ENCODE peak calls at places on chromosomes 12 and 14, in seven cellular contexts. H, G, B, O, C, Z and L are unnamed samples.

GRCh38 chr12:28034271-28034670 is 61.7 kb upstream of the PTHLH start:
- DNase-seq in H (peak; percentile 66), G (no peak), B (no peak), O (no peak), C (no peak), Z (no peak), L (no peak)

GRCh38 chr14:78425782-78426181 is 255.6 kb downstream of the NRXN3 start:
- DNase-seq in H (no peak), G (no peak), B (no peak), O (no peak), C (no peak), Z (no peak), L (no peak)

GRCh38 chr14:25231006-25231405 is 181.1 kb upstream of the STXBP6 start:
- DNase-seq in H (no peak), G (no peak), B (no peak), O (no peak), C (no peak), Z (no peak), L (no peak)

GRCh38 chr12:88723219-88723618 is 142.9 kb upstream of the KITLG start:
- DNase-seq in H (peak; percentile 16), G (no peak), B (peak; percentile 91), O (no peak), C (no peak), Z (no peak), L (no peak)

GRCh38 chr14:72892879-72893635 is 844 bp downstream of the DPF3 start:
- DNase-seq in H (peak; percentile 38), G (peak; percentile 66), B (peak; percentile 67), O (peak; percentile 63), C (no peak), Z (peak; percentile 15), L (peak; percentile 26)

GRCh38 chr14:54348001-54348611 is 48.7 kb upstream of the CDKN3 start:
- DNase-seq in H (peak; percentile 99), G (peak; percentile 88), B (peak; percentile 65), O (peak; percentile 86), C (peak; percentile 44), Z (peak; percentile 36), L (peak; percentile 85)

GRCh38 chr12:100447405-100447804 is 26.3 kb upstream of the NR1H4 start:
- DNase-seq in H (no peak), G (peak; percentile 34), B (no peak), O (peak; percentile 39), C (no peak), Z (no peak), L (no peak)

GRCh38 chr14:89444536-89445125 is 27.6 kb upstream of the FOXN3 start:
- DNase-seq in H (no peak), G (no peak), B (no peak), O (no peak), C (no peak), Z (no peak), L (no peak)

GRCh38 chr12:50231346-50231745 is 52.0 kb downstream of the LIMA1 start:
- DNase-seq in H (no peak), G (no peak), B (no peak), O (no peak), C (no peak), Z (no peak), L (no peak)

GRCh38 chr12:104710940-104711725 is 247.0 kb downstream of the SLC41A2 start:
- DNase-seq in H (peak; percentile 48), G (no peak), B (peak; percentile 95), O (no peak), C (no peak), Z (no peak), L (peak; percentile 58)

GRCh38 chr12:115158816-115159215 is 474.8 kb upstream of the TBX3 start:
- DNase-seq in H (no peak), G (no peak), B (no peak), O (no peak), C (no peak), Z (no peak), L (no peak)

GRCh38 chr12:123956249-123956648 is 16.4 kb downstream of the CCDC92 start:
- DNase-seq in H (no peak), G (no peak), B (no peak), O (no peak), C (no peak), Z (no peak), L (no peak)

GRCh38 chr14:80587096-80587724 is 354.3 kb downstream of the CEP128 start:
- DNase-seq in H (peak; percentile 66), G (peak; percentile 56), B (peak; percentile 69), O (peak; percentile 32), C (peak; percentile 21), Z (no peak), L (peak; percentile 28)

GRCh38 chr12:16920451-16920850 is 314.5 kb upstream of the LMO3 start:
- DNase-seq in H (peak; percentile 2), G (peak; percentile 7), B (no peak), O (no peak), C (no peak), Z (no peak), L (no peak)

GRCh38 chr12:16347391-16348298 is at the start of gene MGST1:
- DNase-seq in H (peak; percentile 73), G (peak; percentile 96), B (peak; percentile 81), O (peak; percentile 96), C (peak; percentile 57), Z (peak; percentile 35), L (peak; percentile 80)

GRCh38 chr12:112539221-112539620 is 120.5 kb downstream of the PTPN11 start:
- DNase-seq in H (peak; percentile 49), G (no peak), B (no peak), O (no peak), C (no peak), Z (no peak), L (no peak)

GRCh38 chr12:388547-389137 is 478 bp downstream of the KDM5A start:
- DNase-seq in H (peak; percentile 15), G (peak; percentile 69), B (peak; percentile 64), O (peak; percentile 74), C (no peak), Z (peak; percentile 39), L (peak; percentile 30)

GRCh38 chr12:70645494-70646317 is 8.5 kb upstream of the PTPRB start:
- DNase-seq in H (peak; percentile 97), G (peak; percentile 41), B (peak; percentile 96), O (no peak), C (peak; percentile 67), Z (peak; percentile 27), L (peak; percentile 52)

GRCh38 chr12:59928416-59928815 is 332.6 kb downstream of the SLC16A7 start:
- DNase-seq in H (peak; percentile 73), G (no peak), B (peak; percentile 7), O (no peak), C (no peak), Z (no peak), L (no peak)

GRCh38 chr14:69708586-69709169 is 58.3 kb upstream of the SRSF5 start:
- DNase-seq in H (peak; percentile 46), G (peak; percentile 74), B (peak; percentile 23), O (peak; percentile 83), C (no peak), Z (no peak), L (no peak)

GRCh38 chr12:14928946-14929345 is 9.4 kb downstream of the ERP27 start:
- DNase-seq in H (peak; percentile 89), G (peak; percentile 71), B (no peak), O (no peak), C (peak; percentile 28), Z (no peak), L (peak; percentile 71)

DNA sequence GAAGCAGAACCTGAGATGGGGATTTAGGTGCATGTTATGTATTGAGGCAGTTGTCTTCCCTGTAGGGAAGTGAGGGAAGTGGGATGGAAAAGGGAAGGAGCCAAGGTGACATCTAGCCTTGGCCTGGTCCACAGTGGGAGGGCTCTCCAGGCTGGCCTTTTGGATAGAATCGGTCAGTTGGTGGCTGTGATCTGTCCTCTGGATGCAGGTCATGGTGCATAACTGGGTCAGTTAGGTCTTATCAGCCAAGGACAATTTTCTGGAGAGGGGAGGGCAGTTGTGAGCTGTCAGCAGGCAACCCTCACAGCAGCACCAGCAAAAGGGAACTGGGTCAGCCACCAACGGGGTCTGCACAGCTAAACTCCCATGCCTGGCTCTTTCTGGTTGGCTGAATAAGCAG is 9.6 kb downstream of the SERPINA12 start:
- DNase-seq in H (no peak), G (no peak), B (no peak), O (no peak), C (no peak), Z (no peak), L (no peak)
- TF ChIP-seq EZH2phosphoT487 in H (no peak), G (no peak), B (no peak), O (no peak), C (no peak), Z (no peak), L (no peak)

GRCh38 chr14:53127151-53127550 is 26.0 kb downstream of the DDHD1 start:
- DNase-seq in H (no peak), G (no peak), B (no peak), O (no peak), C (no peak), Z (no peak), L (no peak)

GRCh38 chr14:53124778-53125177 is 28.3 kb downstream of the DDHD1 start:
- DNase-seq in H (no peak), G (no peak), B (peak; percentile 44), O (no peak), C (no peak), Z (no peak), L (no peak)

GRCh38 chr14:53127832-53128231 is 25.3 kb downstream of the DDHD1 start:
- DNase-seq in H (no peak), G (no peak), B (no peak), O (no peak), C (no peak), Z (no peak), L (no peak)

GRCh38 chr14:53128303-53128702 is 24.8 kb downstream of the DDHD1 start:
- DNase-seq in H (no peak), G (no peak), B (no peak), O (no peak), C (no peak), Z (no peak), L (no peak)

GRCh38 chr14:53126705-53127104 is 26.4 kb downstream of the DDHD1 start:
- DNase-seq in H (no peak), G (no peak), B (peak; percentile 39), O (no peak), C (no peak), Z (peak; percentile 48), L (no peak)
- H4K20me1 ChIP-seq in H (no peaks in the 10 kb centered on the region), G (no peaks in the 10 kb centered on the region), B (peaks cover 3% of the 10 kb centered on the region), O (no peaks in the 10 kb centered on the region), C (no peaks in the 10 kb centered on the region), Z (no peaks in the 10 kb centered on the region), L (no peaks in the 10 kb centered on the region)

DNA sequence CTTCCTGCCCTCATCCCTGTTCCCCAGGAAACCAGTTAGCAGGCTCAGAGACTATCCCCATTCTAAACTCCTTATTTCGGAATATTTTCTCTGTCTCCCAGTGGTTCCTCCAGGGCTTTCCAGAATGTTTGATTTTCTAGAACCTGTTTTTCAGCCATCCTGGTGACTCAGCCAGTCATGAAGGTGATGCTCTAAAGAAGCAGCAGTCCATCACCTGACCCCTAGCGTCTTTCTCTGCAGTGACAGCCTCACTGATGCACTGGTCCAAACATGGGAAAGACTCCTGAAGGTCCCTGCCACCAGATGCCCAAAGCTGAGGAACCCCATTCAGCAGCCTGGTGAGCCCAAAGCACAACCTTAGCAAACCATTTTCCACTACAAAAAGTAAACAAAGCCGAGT is 212.6 kb downstream of the PHETA1 start:
- DNase-seq in H (peak; percentile 94), G (no peak), B (no peak), O (no peak), C (peak; percentile 2), Z (no peak), L (no peak)
- TF ChIP-seq EZH2 in H (no peak), G (no peak), B (no peak), O (no peak), C (no peak), Z (no peak), L (no peak)

DNA sequence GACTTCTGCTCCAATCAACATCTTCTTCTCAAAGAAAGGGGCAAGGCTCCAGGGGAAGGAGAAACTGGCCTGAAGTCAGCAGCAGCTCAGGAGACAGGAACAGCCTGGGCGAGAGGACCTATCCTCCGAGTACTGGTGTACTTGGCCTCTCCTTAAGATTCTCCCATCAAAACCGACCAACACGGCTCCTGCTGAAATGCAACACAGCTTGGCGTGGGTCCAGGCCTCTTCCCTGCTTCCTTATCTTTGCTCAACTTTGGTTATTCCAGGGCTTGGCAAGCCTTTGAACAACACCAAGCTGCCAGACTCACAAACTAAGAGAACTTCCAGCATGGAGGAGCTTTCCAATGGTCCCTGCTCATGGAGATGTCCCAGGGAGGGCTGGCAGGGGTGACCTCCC is 377.4 kb downstream of the BCL11B start:
- DNase-seq in H (no peak), G (no peak), B (no peak), O (no peak), C (no peak), Z (no peak), L (no peak)
- TF ChIP-seq EZH2phosphoT487 in H (no peak), G (no peak), B (no peak), O (no peak), C (no peak), Z (no peak), L (no peak)